ENCODE peak calls at places on chromosomes 16 and 17, in six cellular contexts. S is thoracic aorta; G is breast epithelium; J is CD8-positive, alpha-beta memory T cell; N is SJSA1; M is body of pancreas. V is an unnamed sample.
A peak's percentile ranks its signal among the peaks of the same experiment; 100 is the strongest.

GRCh38 chr17:31490991-31491793 is 99.7 kb downstream of the RAB11FIP4 start:
- DNase-seq in S (no peak), G (no peak), J (no peak), N (no peak), M (no peak), V (no peak)

GRCh38 chr16:46748775-46749705 is 896 bp upstream of the MYLK3 start:
- DNase-seq in S (no peak), G (no peak), J (no peak), N (no peak), M (no peak), V (no peak)

GRCh38 chr17:82737981-82738877 is 2.8 kb downstream of the FN3K start:
- DNase-seq in S (no peak), G (no peak), J (no peak), N (no peak), M (peak; percentile 75), V (no peak)

GRCh38 chr16:54926166-54926838 is 4.4 kb upstream of the IRX5 start:
- DNase-seq in S (no peak), G (no peak), J (no peak), N (no peak), M (no peak), V (no peak)

GRCh38 chr17:49249890-49250522 is 19.4 kb upstream of the PHOSPHO1 start:
- DNase-seq in S (no peak), G (no peak), J (no peak), N (no peak), M (no peak), V (no peak)

GRCh38 chr17:44961921-44962350 is 6.2 kb downstream of the C1QL1 start:
- DNase-seq in S (no peak), G (no peak), J (no peak), N (no peak), M (no peak), V (no peak)

GRCh38 chr16:82368041-82368440 is 198.0 kb upstream of the MPHOSPH6 start:
- DNase-seq in S (no peak), G (no peak), J (no peak), N (no peak), M (peak; percentile 56), V (peak; percentile 70)

GRCh38 chr16:49442805-49443204 is 69.2 kb downstream of the C16orf78 start:
- DNase-seq in S (no peak), G (no peak), J (no peak), N (no peak), M (no peak), V (no peak)

GRCh38 chr17:43549496-43549895 is 3.4 kb upstream of the ETV4 start:
- DNase-seq in S (no peak), G (no peak), J (no peak), N (no peak), M (no peak), V (no peak)

GRCh38 chr16:11687606-11688519 is 19.6 kb downstream of the SNN start:
- DNase-seq in S (no peak), G (no peak), J (no peak), N (no peak), M (no peak), V (no peak)

GRCh38 chr16:25009822-25010221 is 5.3 kb downstream of the ARHGAP17 start:
- DNase-seq in S (no peak), G (no peak), J (no peak), N (no peak), M (peak; percentile 30), V (no peak)

GRCh38 chr17:59892849-59893616 is at the start of the genes RPS6KB1 and TUBD1:
- DNase-seq in S (peak; percentile 87), G (peak; percentile 96), J (peak; percentile 96), N (peak; percentile 99), M (peak; percentile 98), V (peak; percentile 98)

GRCh38 chr16:62256406-62256805 is 220.2 kb upstream of the CDH8 start:
- DNase-seq in S (no peak), G (no peak), J (no peak), N (no peak), M (no peak), V (no peak)

GRCh38 chr17:51362818-51363598 is 102.7 kb downstream of the UTP18 start:
- DNase-seq in S (no peak), G (no peak), J (no peak), N (no peak), M (no peak), V (no peak)

GRCh38 chr17:52885882-52886281 is 727.4 kb upstream of the CA10 start:
- DNase-seq in S (no peak), G (no peak), J (no peak), N (no peak), M (no peak), V (no peak)

GRCh38 chr17:74513987-74514631 is 17.2 kb downstream of the CD300LB start:
- DNase-seq in S (no peak), G (peak; percentile 35), J (peak; percentile 47), N (no peak), M (peak; percentile 44), V (peak; percentile 90)

GRCh38 chr16:67336646-67337045 is 10.0 kb downstream of the LRRC36 start:
- DNase-seq in S (no peak), G (no peak), J (no peak), N (no peak), M (no peak), V (peak; percentile 0)

GRCh38 chr16:83744521-83744981 is 63.2 kb upstream of the HSBP1 start:
- DNase-seq in S (no peak), G (peak; percentile 30), J (no peak), N (peak; percentile 49), M (no peak), V (no peak)

GRCh38 chr16:51815527-51815926 is 664.5 kb upstream of the SALL1 start:
- DNase-seq in S (no peak), G (no peak), J (no peak), N (no peak), M (no peak), V (no peak)

GRCh38 chr17:48631693-48632578 is 5.8 kb upstream of the HOXB9 start:
- DNase-seq in S (no peak), G (no peak), J (no peak), N (no peak), M (no peak), V (no peak)

GRCh38 chr17:73547790-73548189 is 96.5 kb downstream of the SDK2 start:
- DNase-seq in S (no peak), G (no peak), J (no peak), N (no peak), M (no peak), V (no peak)

GRCh38 chr16:23407436-23408125 is 45.4 kb downstream of the COG7 start:
- DNase-seq in S (no peak), G (no peak), J (no peak), N (no peak), M (no peak), V (no peak)

GRCh38 chr17:31424944-31425582 is 33.6 kb downstream of the RAB11FIP4 start:
- DNase-seq in S (no peak), G (no peak), J (no peak), N (no peak), M (peak; percentile 26), V (no peak)

DNA sequence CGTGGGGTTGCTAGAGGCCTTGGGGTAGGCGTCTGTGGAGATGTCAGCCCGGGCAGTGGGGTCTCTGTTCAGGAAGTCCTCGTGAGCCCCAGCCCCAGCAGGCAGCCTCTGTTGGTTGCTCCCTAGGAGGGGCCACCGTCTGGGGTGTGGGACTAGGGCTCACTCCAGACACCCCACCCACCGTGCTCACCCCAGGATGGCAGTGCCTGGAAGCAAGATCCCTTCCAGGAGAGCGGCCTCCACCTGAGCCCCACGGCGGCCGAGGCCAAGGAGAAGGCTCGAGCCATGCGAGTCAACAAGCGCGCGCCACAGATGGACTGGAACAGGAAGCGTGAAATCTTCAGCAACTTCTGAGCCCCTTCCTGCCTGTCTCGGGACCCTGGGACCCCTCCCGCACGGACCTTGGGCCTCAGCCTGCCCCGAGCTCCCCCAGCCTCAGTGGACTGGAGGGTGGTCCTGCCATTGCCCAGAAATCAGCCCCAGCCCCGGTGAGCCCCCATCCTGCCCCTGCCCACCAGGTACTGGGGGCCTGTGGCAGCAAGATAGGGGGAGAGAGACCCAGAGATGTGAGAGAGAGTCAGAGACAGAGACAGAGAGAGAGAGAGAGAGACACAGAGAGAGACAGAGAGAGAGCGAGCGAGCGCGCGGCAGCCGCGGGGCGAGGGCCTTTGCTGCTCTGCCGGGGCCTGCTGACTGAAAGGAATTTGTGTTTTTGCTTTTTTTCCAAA is 9.8 kb downstream of the NTHL1 start:
- DNase-seq in S (no peak), G (no peak), J (no peak), N (no peak), M (no peak), V (no peak)
- H3K4me3 ChIP-seq in S (no peak overlapping the region), G (no peak overlapping the region), J (no peak overlapping the region), N (no peak overlapping the region), M (no peak overlapping the region), V (no peak overlapping the region)

GRCh38 chr17:4836221-4836620 is 3.1 kb downstream of the MINK1 start:
- DNase-seq in S (no peak), G (no peak), J (no peak), N (no peak), M (no peak), V (no peak)

GRCh38 chr17:4838306-4838785 is 5.2 kb downstream of the MINK1 start:
- DNase-seq in S (no peak), G (no peak), J (no peak), N (no peak), M (no peak), V (no peak)

GRCh38 chr17:4839221-4839620 is 6.1 kb downstream of the MINK1 start:
- DNase-seq in S (no peak), G (no peak), J (no peak), N (no peak), M (no peak), V (no peak)

GRCh38 chr17:4839965-4840892 is 7.1 kb downstream of the MINK1 start:
- DNase-seq in S (no peak), G (no peak), J (no peak), N (no peak), M (no peak), V (no peak)

DNA sequence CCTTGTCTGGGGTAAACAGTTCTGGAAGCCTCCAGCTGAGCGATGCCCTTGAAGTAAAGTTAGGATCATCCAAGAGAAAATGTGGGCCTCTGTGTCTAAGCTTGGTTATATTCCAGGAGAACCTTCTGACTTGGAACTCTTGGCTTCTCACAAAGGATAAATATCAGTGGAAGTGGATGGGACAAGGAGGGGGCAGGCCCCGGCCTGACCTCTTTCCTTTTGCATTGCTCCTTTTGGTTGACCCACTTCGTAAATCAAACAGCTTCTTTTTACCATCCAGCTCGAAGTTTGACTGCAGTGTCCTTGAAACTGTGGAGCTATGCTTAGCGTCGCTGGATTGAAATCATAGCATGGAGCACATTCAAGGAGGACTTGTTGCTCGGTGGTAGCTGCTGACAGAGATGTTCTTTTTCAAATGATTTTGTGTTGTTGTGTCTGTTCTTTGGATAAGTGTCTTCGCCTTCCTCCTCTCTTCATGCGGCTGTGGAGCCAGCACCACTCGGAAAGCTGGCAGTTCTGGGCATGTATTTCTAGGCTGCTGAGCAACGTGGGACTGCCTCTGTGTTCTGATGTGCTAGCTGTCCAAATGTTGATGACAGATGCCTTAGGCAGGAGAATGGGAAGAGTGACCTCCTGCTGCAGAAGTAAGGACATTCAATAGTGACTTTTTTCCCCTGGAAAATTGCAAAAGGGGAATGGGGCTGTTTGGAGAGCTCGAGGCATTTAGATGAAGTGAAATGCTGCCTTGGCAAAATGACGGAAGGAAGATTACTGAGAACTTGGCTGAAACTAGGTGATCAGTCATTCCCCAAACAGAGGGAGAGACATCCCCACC is 4.5 kb downstream of the MINK1 start:
- DNase-seq in S (no peak), G (no peak), J (no peak), N (no peak), M (no peak), V (no peak)
- H3K27ac ChIP-seq in S (no peak overlapping the region), G (no peak overlapping the region), J (no peak overlapping the region), N (no peak overlapping the region), M (peak overlapping the region; percentile 5), V (no peak overlapping the region)

GRCh38 chr17:80025796-80026195 is 9.9 kb downstream of the TBC1D16 start:
- DNase-seq in S (no peak), G (no peak), J (no peak), N (no peak), M (no peak), V (no peak)
- H3K4me3 ChIP-seq in S (no peak overlapping the region), G (no peak overlapping the region), J (no peak overlapping the region), N (no peak overlapping the region), M (no peak overlapping the region), V (no peak overlapping the region)

GRCh38 chr17:38421871-38422819 is 6.1 kb upstream of the ARHGAP23 start:
- DNase-seq in S (no peak), G (no peak), J (no peak), N (no peak), M (no peak), V (no peak)
- H3K27ac ChIP-seq in S (peak overlapping the region; percentile 88), G (no peak overlapping the region), J (no peak overlapping the region), N (no peak overlapping the region), M (no peak overlapping the region), V (peak overlapping the region; percentile 85)